ENCODE peak calls at places on chromosomes 4 and X, in ten cellular contexts. L is dorsolateral prefrontal cortex, E is heart left ventricle, R is colonic mucosa, S is AG09309, T is tibial nerve, N is A549, X is endothelial cell of umbilical vein, V is body of pancreas, Z is OCI-LY7. P is an unnamed sample.

GRCh38 chr4:85777908-85778808 is 303.2 kb downstream of the ARHGAP24 start:
- DNase-seq in L (no peak), E (no peak), R (no peak), S (no peak), T (no peak), N (no peak), X (peak), V (no peak), Z (peak), P (no peak)

GRCh38 chr4:42410446-42410845 is 13.2 kb downstream of the SHISA3 start:
- DNase-seq in L (no peak), E (no peak), R (no peak), S (no peak), T (no peak), N (no peak), X (no peak), V (no peak), Z (no peak), P (no peak)

GRCh38 chrX:41471786-41472185 is 24.6 kb downstream of the NYX start:
- DNase-seq in L (no peak), E (no peak), R (no peak), S (no peak), T (no peak), N (no peak), X (no peak), V (no peak), Z (no peak), P (no peak)

GRCh38 chr4:8504279-8505007 is 63.9 kb downstream of the TRMT44 start:
- DNase-seq in L (no peak), E (no peak), R (no peak), S (no peak), T (no peak), N (no peak), X (no peak), V (peak), Z (no peak), P (peak)

GRCh38 chr4:164924670-164925238 is 47.8 kb downstream of the APELA start:
- DNase-seq in L (no peak), E (no peak), R (no peak), S (no peak), T (no peak), N (no peak), X (no peak), V (no peak), Z (no peak), P (no peak)

GRCh38 chr4:37567781-37568180 is 118.4 kb downstream of the RELL1 start:
- DNase-seq in L (no peak), E (no peak), R (no peak), S (no peak), T (no peak), N (no peak), X (no peak), V (no peak), Z (no peak), P (no peak)

GRCh38 chr4:162952232-162952631 is 214.5 kb downstream of the NAF1 start:
- DNase-seq in L (no peak), E (no peak), R (no peak), S (no peak), T (no peak), N (no peak), X (no peak), V (no peak), Z (no peak), P (no peak)

GRCh38 chr4:169179609-169180526 is 90.9 kb downstream of the SH3RF1 start:
- DNase-seq in L (no peak), E (no peak), R (no peak), S (no peak), T (no peak), N (no peak), X (peak), V (no peak), Z (no peak), P (no peak)

GRCh38 chr4:139633661-139634060 is 32.0 kb upstream of the MGST2 start:
- DNase-seq in L (peak), E (peak), R (no peak), S (no peak), T (no peak), N (peak), X (peak), V (peak), Z (no peak), P (no peak)

GRCh38 chr4:158578476-158578875 is 56.8 kb downstream of the RXFP1 start:
- DNase-seq in L (no peak), E (no peak), R (no peak), S (no peak), T (no peak), N (peak), X (peak), V (no peak), Z (peak), P (no peak)
- TF ChIP-seq CTCF in L (no peak), E (no peak), R (no peak), S (peak), T (no peak), N (peak), X (peak), V (no peak), Z (peak), P (peak)

GRCh38 chrX:115204040-115204439 is 14.8 kb downstream of the RBMXL3 start:
- DNase-seq in L (no peak), E (no peak), R (no peak), S (no peak), T (no peak), N (no peak), X (no peak), V (no peak), Z (no peak), P (no peak)
- H3K4me3 ChIP-seq in L (no peak), E (no peak), R (no peak), S (no peak), T (no peak), N (no peak), X (no peak), V (no peak), Z (no peak), P (no peak)

GRCh38 chrX:97740886-97741285 is 857.2 kb downstream of the RPA4 start:
- DNase-seq in L (no peak), E (no peak), R (no peak), S (no peak), T (no peak), N (no peak), X (no peak), V (no peak), Z (no peak), P (no peak)

GRCh38 chrX:97747346-97747745 is 863.6 kb downstream of the RPA4 start:
- DNase-seq in L (no peak), E (no peak), R (no peak), S (no peak), T (no peak), N (no peak), X (no peak), V (no peak), Z (no peak), P (no peak)

GRCh38 chrX:97740044-97740443 is 856.3 kb downstream of the RPA4 start:
- DNase-seq in L (no peak), E (no peak), R (no peak), S (no peak), T (no peak), N (no peak), X (peak), V (no peak), Z (no peak), P (no peak)

GRCh38 chrX:97743014-97743413 is 859.3 kb downstream of the RPA4 start:
- DNase-seq in L (no peak), E (no peak), R (peak), S (no peak), T (no peak), N (peak), X (no peak), V (peak), Z (peak), P (no peak)
- TF ChIP-seq CTCF in L (no peak), E (peak), R (no peak), S (no peak), T (no peak), N (no peak), X (no peak), V (no peak), Z (peak), P (no peak)

GRCh38 chrX:119941336-119941735 is 2.2 kb downstream of the NKAP start:
- DNase-seq in L (no peak), E (no peak), R (no peak), S (no peak), T (no peak), N (no peak), X (no peak), V (no peak), Z (no peak), P (no peak)

GRCh38 chrX:119943185-119943988 is at the start of gene NKAP:
- DNase-seq in L (peak), E (peak), R (peak), S (peak), T (peak), N (peak), X (peak), V (peak), Z (peak), P (peak)

GRCh38 chrX:119942173-119942819 is 1.3 kb downstream of the NKAP start:
- DNase-seq in L (no peak), E (no peak), R (no peak), S (no peak), T (no peak), N (no peak), X (no peak), V (no peak), Z (no peak), P (no peak)

GRCh38 chrX:119945481-119945880 is 1.9 kb upstream of the NKAP start:
- DNase-seq in L (no peak), E (no peak), R (no peak), S (no peak), T (no peak), N (no peak), X (no peak), V (no peak), Z (no peak), P (no peak)

GRCh38 chrX:119942831-119943184 is 743 bp downstream of the NKAP start:
- DNase-seq in L (no peak), E (no peak), R (no peak), S (no peak), T (no peak), N (peak), X (no peak), V (no peak), Z (peak), P (no peak)
- H3K4me3 ChIP-seq in L (peak), E (peak), R (peak), S (peak), T (peak), N (peak), X (peak), V (peak), Z (peak), P (peak)

GRCh38 chr4:46270986-46271596 is 118.8 kb downstream of the GABRA2 start:
- DNase-seq in L (no peak), E (no peak), R (no peak), S (no peak), T (no peak), N (peak), X (no peak), V (no peak), Z (peak), P (no peak)
- TF ChIP-seq CTCF in L (peak), E (peak), R (peak), S (no peak), T (peak), N (no peak), X (no peak), V (peak), Z (peak), P (peak)

GRCh38 chr4:176718881-176719280 is 73.8 kb downstream of the VEGFC start:
- DNase-seq in L (no peak), E (no peak), R (no peak), S (no peak), T (no peak), N (no peak), X (no peak), V (no peak), Z (no peak), P (no peak)
- H3K4me3 ChIP-seq in L (no peak), E (no peak), R (no peak), S (no peak), T (no peak), N (no peak), X (no peak), V (no peak), Z (no peak), P (no peak)

DNA sequence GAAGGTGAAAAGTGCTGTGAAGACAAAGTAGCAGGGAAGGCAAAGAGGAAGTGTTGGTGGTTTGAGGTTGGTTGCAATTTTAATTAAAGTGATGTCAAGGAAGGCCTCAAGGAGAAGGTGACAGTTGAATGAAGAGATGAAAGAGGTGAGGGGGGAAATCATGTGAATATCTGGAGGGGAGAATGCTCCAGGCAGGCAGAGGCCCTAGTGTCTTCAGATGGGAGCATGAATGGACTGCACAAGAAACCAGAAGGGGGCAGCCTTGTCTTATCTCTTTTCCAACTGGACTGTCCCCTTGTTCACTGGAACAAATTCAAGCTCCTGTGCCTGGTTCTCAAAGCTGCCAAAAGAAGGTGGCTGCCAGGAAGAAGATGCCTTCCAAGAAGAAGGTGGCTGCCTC is 68.4 kb downstream of the MAOB start:
- DNase-seq in L (no peak), E (peak), R (peak), S (no peak), T (no peak), N (peak), X (no peak), V (no peak), Z (no peak), P (no peak)
- TF ChIP-seq CTCF in L (peak), E (no peak), R (no peak), S (no peak), T (no peak), N (no peak), X (no peak), V (no peak), Z (no peak), P (peak)

DNA sequence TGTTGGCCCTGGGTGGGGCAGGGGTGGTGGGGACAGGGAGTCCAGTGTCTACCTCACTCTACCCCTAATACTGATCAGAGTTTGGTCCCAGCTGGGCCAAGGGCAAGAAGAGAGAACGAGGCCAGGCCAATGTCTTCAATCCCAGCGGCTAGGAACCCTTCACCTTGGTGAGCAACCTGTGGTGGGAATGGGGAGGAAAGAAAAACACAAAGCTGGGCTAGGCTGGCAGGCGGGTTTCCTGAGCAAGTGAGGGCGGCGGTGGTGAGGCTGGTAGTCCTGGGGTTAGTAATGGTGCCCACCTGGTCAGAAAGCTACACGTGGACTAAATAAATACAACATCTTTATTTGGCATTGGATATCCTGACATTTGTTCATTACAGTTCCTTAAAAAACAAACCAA is 5.6 kb downstream of the PQBP1 start:
- DNase-seq in L (no peak), E (no peak), R (no peak), S (no peak), T (no peak), N (no peak), X (no peak), V (no peak), Z (no peak), P (no peak)
- H3K4me3 ChIP-seq in L (no peak), E (no peak), R (no peak), S (no peak), T (no peak), N (no peak), X (no peak), V (no peak), Z (no peak), P (no peak)